ENCODE peak calls at places on chromosome 21, in eight cellular contexts. U, J, B, W, V, I, N and R are unnamed samples. For H3K27me3, the result is how much of the 10 kb centered on the place peaks cover.

GRCh38 chr21:35204850-35205564 is 155.9 kb upstream of the RUNX1 start:
- DNase-seq in V (peak), I (no peak), W (no peak), J (no peak), N (peak), U (peak), B (no peak), R (no peak)

GRCh38 chr21:45819478-45820170 is 161.9 kb upstream of the COL6A1 start:
- DNase-seq in V (no peak), U (no peak), N (no peak), W (no peak), I (no peak), B (no peak), J (no peak), R (peak)

GRCh38 chr21:27406297-27407009 is 439.6 kb upstream of the ADAMTS5 start:
- DNase-seq in U (no peak), N (peak), B (no peak), J (no peak), W (no peak), I (no peak), V (no peak), R (no peak)

GRCh38 chr21:43188181-43188580 is 19.4 kb downstream of the CRYAA start:
- DNase-seq in I (no peak), V (no peak), N (no peak), W (no peak), B (no peak), J (no peak), U (no peak), R (peak)

GRCh38 chr21:42956824-42957632 is 17.3 kb upstream of the PKNOX1 start:
- DNase-seq in J (no peak), N (no peak), I (no peak), V (no peak), U (no peak), B (no peak), W (no peak), R (no peak)

GRCh38 chr21:30613836-30614235 is at the start of gene KRTAP6-1:
- DNase-seq in U (no peak), V (no peak), W (no peak), B (no peak), J (no peak), N (no peak), I (no peak), R (no peak)

GRCh38 chr21:15379776-15380175 is 315.0 kb upstream of the NRIP1 start:
- DNase-seq in U (no peak), J (no peak), W (no peak), B (no peak), I (no peak), N (no peak), V (no peak), R (no peak)

GRCh38 chr21:34844033-34844923 is 175.5 kb downstream of the CLIC6 start:
- DNase-seq in U (no peak), V (peak), N (peak), W (no peak), B (no peak), J (no peak), I (no peak), R (no peak)

GRCh38 chr21:31354122-31354521 is 10.1 kb upstream of the TIAM1 start:
- DNase-seq in V (no peak), W (no peak), J (no peak), I (peak), U (no peak), B (no peak), N (no peak), R (no peak)

GRCh38 chr21:46055863-46056281 is 42.0 kb upstream of the COL6A2 start:
- DNase-seq in V (peak), J (no peak), I (no peak), U (no peak), B (no peak), W (no peak), N (peak), R (no peak)

GRCh38 chr21:33036430-33037162 is 10.9 kb downstream of the OLIG2 start:
- DNase-seq in V (no peak), J (no peak), I (no peak), B (no peak), N (peak), U (no peak), W (no peak), R (no peak)

GRCh38 chr21:23475518-23476189 is 2131.6 kb downstream of the MRPL39 start:
- DNase-seq in J (no peak), W (no peak), I (no peak), N (no peak), U (no peak), B (no peak), V (no peak), R (no peak)

GRCh38 chr21:45779226-45779625 is 135.7 kb downstream of the PCBP3 start:
- DNase-seq in N (no peak), W (no peak), U (no peak), B (no peak), I (no peak), V (no peak), J (no peak), R (no peak)

GRCh38 chr21:28699591-28700259 is 293.0 kb downstream of the LTN1 start:
- DNase-seq in I (no peak), N (no peak), U (no peak), B (no peak), W (no peak), J (no peak), V (no peak), R (no peak)

GRCh38 chr21:29470397-29470796 is 171.7 kb downstream of the BACH1 start:
- DNase-seq in U (no peak), N (peak), I (no peak), B (no peak), V (no peak), J (no peak), W (no peak), R (no peak)

GRCh38 chr21:35390013-35390776 is 341.1 kb upstream of the RUNX1 start:
- DNase-seq in I (no peak), B (no peak), V (no peak), W (no peak), J (no peak), U (no peak), N (peak), R (no peak)

GRCh38 chr21:41828884-41829360 is 50.2 kb downstream of the PRDM15 start:
- DNase-seq in W (no peak), N (peak), J (no peak), U (no peak), I (no peak), B (no peak), V (no peak), R (no peak)
- H3K27ac ChIP-seq in W (no peak), N (no peak), J (no peak), U (no peak), I (no peak), B (no peak), V (no peak), R (no peak)

GRCh38 chr21:38429011-38429410 is 69.3 kb downstream of the ERG start:
- DNase-seq in B (no peak), V (no peak), N (no peak), U (no peak), W (no peak), I (no peak), J (no peak), R (no peak)
- H3K27me3 ChIP-seq in B (under half), V (under half), N (under half), U (under half), W (under half), I (under half), J (under half), R (under half)

GRCh38 chr21:26137379-26138060 is 33.0 kb downstream of the APP start:
- DNase-seq in I (no peak), U (no peak), N (no peak), V (no peak), W (no peak), J (no peak), B (no peak), R (no peak)

GRCh38 chr21:26138615-26139257 is 31.8 kb downstream of the APP start:
- DNase-seq in W (no peak), N (no peak), B (no peak), I (no peak), J (no peak), V (no peak), U (no peak), R (no peak)

GRCh38 chr21:26135520-26135919 is 35.0 kb downstream of the APP start:
- DNase-seq in B (no peak), W (no peak), U (no peak), J (no peak), V (no peak), I (no peak), N (no peak), R (no peak)

GRCh38 chr21:26140185-26140584 is 30.4 kb downstream of the APP start:
- DNase-seq in V (peak), W (no peak), I (peak), U (no peak), B (no peak), N (peak), J (no peak), R (no peak)

GRCh38 chr21:26136686-26137085 is 33.9 kb downstream of the APP start:
- DNase-seq in N (peak), W (no peak), I (no peak), B (no peak), U (no peak), J (no peak), V (no peak), R (no peak)
- H3K27ac ChIP-seq in N (no peak), W (no peak), I (no peak), B (no peak), U (no peak), J (no peak), V (no peak), R (peak)

DNA sequence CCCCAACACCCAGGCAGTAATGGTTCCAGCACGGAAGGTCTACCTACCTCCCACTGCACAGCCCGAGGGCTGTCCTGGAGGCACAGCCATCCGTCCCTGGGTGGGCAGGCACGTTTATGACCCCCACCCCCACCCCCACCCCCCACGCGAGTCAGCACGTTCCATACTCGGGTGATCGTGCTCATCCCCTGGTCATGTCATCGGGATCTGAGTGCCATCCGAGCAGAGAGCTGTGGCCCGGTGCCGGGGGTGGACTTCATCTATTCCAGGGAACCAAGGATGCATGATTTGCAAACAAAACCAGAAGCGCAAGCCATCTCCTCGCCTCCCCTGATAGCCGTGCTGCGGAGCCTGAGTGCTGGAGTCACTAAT is 1.1 kb downstream of the TSPEAR start:
- DNase-seq in N (no peak), I (no peak), B (no peak), V (no peak), U (no peak), W (no peak), J (no peak), R (peak)
- H3K27me3 ChIP-seq in N (half or more), I (under half), B (half or more), V (under half), U (half or more), W (half or more), J (half or more), R (under half)